ENCODE peak calls at places on chromosome 22, in five cellular contexts. X is fibroblast of lung, M is foreskin fibroblast, J is BE2C, G is tibial nerve. T is an unnamed sample.

GRCh38 chr22:38298312-38299000 is 18.8 kb downstream of the CSNK1E start:
- DNase-seq in J (peak; percentile 51), M (peak; percentile 57), G (no peak), X (peak; percentile 95), T (peak; percentile 96)

GRCh38 chr22:30047364-30047738 is 32.9 kb upstream of the HORMAD2 start:
- DNase-seq in J (no peak), X (peak; percentile 15), M (no peak), G (no peak), T (peak; percentile 12)

GRCh38 chr22:36317658-36318271 is 64.8 kb downstream of the APOL1 start:
- DNase-seq in X (no peak), G (no peak), M (no peak), J (no peak), T (no peak)

GRCh38 chr22:41360126-41360525 is 21.6 kb upstream of the TEF start:
- DNase-seq in J (no peak), M (no peak), G (no peak), X (no peak), T (no peak)

GRCh38 chr22:30637701-30638114 is 2.1 kb downstream of the SLC35E4 start:
- DNase-seq in X (no peak), G (no peak), M (no peak), J (no peak), T (no peak)

GRCh38 chr22:48316876-48317250 is 1510.8 kb downstream of the BRD1 start:
- DNase-seq in J (no peak), G (no peak), X (no peak), M (no peak), T (no peak)

GRCh38 chr22:27663812-27664211 is 137.7 kb downstream of the MN1 start:
- DNase-seq in G (no peak), M (no peak), X (no peak), J (no peak), T (peak; percentile 21)

GRCh38 chr22:41524283-41524682 is 20.0 kb downstream of the POLR3H start:
- DNase-seq in G (peak; percentile 66), M (peak; percentile 63), J (no peak), X (peak; percentile 90), T (no peak)

GRCh38 chr22:49582171-49582570 is 245.5 kb downstream of the BRD1 start:
- DNase-seq in M (no peak), X (no peak), J (no peak), G (no peak), T (no peak)

GRCh38 chr22:50307891-50308596 is 598 bp upstream of the PLXNB2 start:
- DNase-seq in J (no peak), M (no peak), X (no peak), G (no peak), T (no peak)

GRCh38 chr22:50481440-50482106 is at the start of gene ADM2:
- DNase-seq in X (peak; percentile 31), J (peak; percentile 53), M (peak; percentile 62), G (no peak), T (no peak)

GRCh38 chr22:34403667-34404066 is 483.4 kb upstream of the LARGE1 start:
- DNase-seq in M (no peak), X (no peak), J (no peak), G (no peak), T (no peak)

GRCh38 chr22:31083923-31084810 is 3.0 kb downstream of the SMTN start:
- DNase-seq in G (no peak), J (no peak), M (peak; percentile 31), X (no peak), T (no peak)

GRCh38 chr22:43825651-43826050 is 13.5 kb upstream of the EFCAB6 start:
- DNase-seq in M (no peak), X (no peak), G (no peak), J (no peak), T (no peak)
- TF ChIP-seq CTCF in M (no peak), X (no peak), G (no peak), J (no peak), T (no peak)

GRCh38 chr22:46851941-46852340 is 89.5 kb downstream of the TBC1D22A start:
- DNase-seq in G (no peak), M (no peak), J (no peak), X (no peak), T (no peak)

GRCh38 chr22:46852771-46853170 is 90.3 kb downstream of the TBC1D22A start:
- DNase-seq in G (no peak), X (no peak), M (no peak), J (no peak), T (no peak)

GRCh38 chr22:46857142-46857825 is 94.8 kb downstream of the TBC1D22A start:
- DNase-seq in X (peak; percentile 35), J (no peak), M (no peak), G (no peak), T (no peak)

GRCh38 chr22:46853191-46853590 is 90.7 kb downstream of the TBC1D22A start:
- DNase-seq in G (no peak), M (no peak), J (no peak), X (no peak), T (no peak)

GRCh38 chr22:46854125-46854870 is 91.8 kb downstream of the TBC1D22A start:
- DNase-seq in J (no peak), X (peak; percentile 12), M (no peak), G (no peak), T (peak; percentile 40)
- H3K4me3 ChIP-seq in J (no peak overlapping the region), X (no peak overlapping the region), M (no peak overlapping the region), G (no peak overlapping the region), T (no peak overlapping the region)

GRCh38 chr22:42693055-42693762 is 27.5 kb downstream of the A4GALT start:
- DNase-seq in J (no peak), X (no peak), M (no peak), G (no peak), T (no peak)

GRCh38 chr22:42693763-42694683 is 26.6 kb downstream of the A4GALT start:
- DNase-seq in X (no peak), M (no peak), J (peak; percentile 42), G (no peak), T (no peak)

GRCh38 chr22:42695294-42695693 is 25.4 kb downstream of the A4GALT start:
- DNase-seq in J (no peak), M (no peak), X (no peak), G (no peak), T (no peak)

GRCh38 chr22:42691440-42691839 is 29.2 kb downstream of the A4GALT start:
- DNase-seq in M (peak; percentile 53), J (no peak), X (no peak), G (no peak), T (no peak)

DNA sequence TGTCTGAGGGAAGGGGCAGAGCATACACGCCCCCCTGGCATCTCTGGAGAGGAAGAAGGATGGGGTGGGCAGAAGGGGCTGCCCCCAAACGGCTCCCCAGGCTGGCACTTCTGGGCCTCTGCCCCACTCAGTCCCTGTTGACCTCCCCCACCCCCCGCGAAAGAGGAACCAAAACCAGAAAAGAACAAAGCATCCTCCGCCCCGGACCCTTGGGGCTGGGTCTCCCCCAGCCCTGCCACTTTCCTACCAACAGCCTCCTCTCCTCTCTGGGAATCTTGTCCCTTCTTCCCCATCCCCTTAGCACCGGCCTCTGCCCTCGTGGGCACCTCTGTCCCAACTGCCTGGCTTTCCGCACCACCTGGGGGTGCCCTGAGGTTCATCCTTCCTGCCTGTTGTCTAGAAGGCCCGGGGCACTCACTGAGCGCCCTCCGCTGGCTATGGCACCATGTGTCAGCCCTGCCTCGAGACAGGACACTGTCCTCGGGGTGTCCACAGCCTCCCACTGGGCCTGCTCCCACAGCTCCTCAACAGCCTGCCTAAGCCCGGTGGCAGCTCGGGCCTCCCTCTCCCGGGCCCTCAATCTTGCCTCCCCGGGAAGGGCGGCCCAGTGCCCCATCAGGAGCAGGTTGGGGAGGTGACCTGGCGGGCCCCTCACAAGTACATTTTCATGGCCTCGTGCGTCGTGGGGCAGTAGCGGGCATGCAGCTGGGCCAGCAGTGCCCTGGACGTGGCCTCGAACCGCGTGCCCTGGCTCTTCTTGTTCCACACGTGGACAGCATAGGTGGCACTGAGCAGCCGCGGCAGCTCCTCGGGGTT is 28.2 kb downstream of the A4GALT start:
- DNase-seq in J (no peak), X (no peak), M (no peak), G (no peak), T (no peak)
- TF ChIP-seq CTCF in J (no peak), X (no peak), M (no peak), G (no peak), T (no peak)

DNA sequence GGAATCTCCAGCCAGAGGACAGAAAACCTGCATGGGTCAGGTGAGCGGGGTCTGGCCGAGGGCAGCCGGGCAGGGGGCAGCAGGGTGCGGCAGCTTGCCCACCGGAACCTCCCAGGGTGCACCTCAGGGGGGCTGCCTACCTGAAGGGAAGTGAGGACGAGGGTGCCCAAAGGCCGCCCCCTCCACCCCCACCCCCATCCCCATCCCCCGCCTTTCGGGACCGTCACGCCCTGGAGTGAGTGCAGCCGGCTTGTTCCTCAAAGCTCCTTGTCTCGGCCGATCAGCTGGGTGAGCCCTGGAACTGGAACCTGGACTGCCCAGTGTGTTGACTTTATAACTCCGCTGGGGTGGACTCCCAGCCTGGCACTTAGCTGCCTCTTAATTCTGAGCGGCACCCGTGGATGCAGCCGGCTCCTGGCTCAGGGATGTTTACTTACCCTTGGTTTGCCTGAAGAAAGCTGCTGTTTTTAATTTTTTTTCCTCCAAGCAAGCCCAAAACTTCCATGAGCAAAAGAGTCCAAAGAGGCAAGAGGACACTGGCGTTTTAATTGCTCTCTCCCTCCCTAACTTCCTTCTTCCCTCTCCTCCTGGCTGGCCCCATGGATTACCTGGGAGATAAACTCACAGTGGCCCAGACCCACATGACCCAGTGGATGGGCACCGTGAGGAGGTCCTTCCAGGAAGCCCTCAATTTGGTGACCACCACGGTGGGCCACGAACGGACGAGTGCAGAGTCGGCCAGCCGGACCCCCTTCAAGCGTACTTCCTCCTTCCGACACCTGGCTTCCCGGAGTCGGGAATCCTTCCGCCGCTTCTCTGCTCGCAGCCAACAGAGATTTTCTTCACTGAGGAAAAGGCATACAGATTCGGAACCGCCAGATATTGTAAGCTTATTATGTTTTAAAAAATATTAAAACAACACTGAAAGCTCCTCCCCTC is 87.8 kb upstream of the CRYBB3 start:
- DNase-seq in M (peak; percentile 11), G (no peak), X (no peak), J (no peak), T (no peak)
- H3K4me3 ChIP-seq in M (peak overlapping the region; percentile 40), G (peak overlapping the region; percentile 52), X (no peak overlapping the region), J (peak overlapping the region; percentile 84), T (peak overlapping the region; percentile 65)

DNA sequence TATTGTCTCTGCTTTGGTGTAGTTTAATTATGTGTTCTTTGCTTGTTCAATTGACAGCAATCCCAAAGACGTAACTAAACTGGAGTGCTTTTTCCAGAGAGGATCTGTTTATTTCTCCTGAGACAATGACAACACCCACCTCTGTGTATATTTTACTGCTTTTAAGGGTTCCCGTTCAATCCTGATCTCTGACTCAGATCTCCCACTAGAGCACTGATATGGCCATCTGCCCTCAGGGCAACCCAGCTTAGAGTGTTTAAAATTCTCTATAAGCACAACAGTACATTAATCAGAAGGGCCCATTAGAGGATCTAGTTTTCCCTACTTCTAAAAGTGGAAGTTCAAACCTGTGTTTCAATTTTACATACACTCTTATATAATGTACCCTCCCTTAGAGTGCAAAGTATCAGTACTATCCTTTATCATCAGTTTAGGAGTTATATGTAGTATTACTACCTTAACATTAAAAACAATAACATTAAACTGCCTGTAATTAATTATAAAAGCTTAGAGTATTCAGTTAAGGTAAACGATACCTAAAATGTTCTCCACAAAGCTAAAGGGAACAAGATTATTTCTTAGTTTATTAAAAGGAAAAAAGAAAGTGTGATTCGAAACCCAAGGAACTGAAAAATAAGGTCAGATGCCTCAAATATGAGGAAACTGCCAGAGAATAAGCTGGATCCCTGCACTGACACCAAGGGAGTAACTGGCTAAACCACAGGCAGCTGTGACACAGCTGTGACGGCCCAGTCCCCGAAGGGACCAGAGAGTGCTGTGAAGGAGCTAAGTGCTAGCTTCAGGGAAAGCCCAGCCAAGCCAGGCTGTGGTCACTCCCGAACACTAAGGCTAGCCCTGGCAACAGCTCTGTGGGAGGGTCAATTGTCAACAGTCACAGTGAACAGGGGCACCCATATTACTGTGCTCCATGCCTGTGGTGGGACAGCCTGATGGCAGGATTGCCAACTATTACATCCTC is 15.2 kb downstream of the UFD1 start:
- DNase-seq in M (peak; percentile 91), G (peak; percentile 23), J (peak; percentile 16), X (no peak), T (no peak)
- TF ChIP-seq CTCF in M (no peak), G (no peak), J (no peak), X (no peak), T (no peak)

GRCh38 chr22:47089796-47090460 is 327.5 kb downstream of the TBC1D22A start:
- DNase-seq in M (no peak), J (no peak), G (no peak), X (no peak), T (no peak)
- H3K4me3 ChIP-seq in M (peak overlapping the region; percentile 49), J (no peak overlapping the region), G (peak overlapping the region; percentile 38), X (no peak overlapping the region), T (no peak overlapping the region)